ENCODE peak calls at places on chromosomes 1 and 21, in five cellular contexts. F, R, K, Q and C are unnamed samples.

GRCh38 chr1:59880735-59881134 is 45.8 kb downstream of the CYP2J2 start:
- DNase-seq in F (no peak), R (no peak), K (no peak), Q (no peak), C (no peak)

GRCh38 chr1:225926551-225927113 is 2.6 kb upstream of the PYCR2 start:
- DNase-seq in F (no peak), R (peak), K (no peak), Q (no peak), C (no peak)

GRCh38 chr1:33267468-33268205 is 11.3 kb downstream of the ZNF362 start:
- DNase-seq in F (no peak), R (no peak), K (no peak), Q (no peak), C (no peak)

GRCh38 chr21:15190412-15190811 is 125.6 kb upstream of the NRIP1 start:
- DNase-seq in F (no peak), R (no peak), K (no peak), Q (no peak), C (no peak)

GRCh38 chr1:231663211-231663792 is 36.7 kb downstream of the DISC1 start:
- DNase-seq in F (no peak), R (peak), K (no peak), Q (no peak), C (no peak)

GRCh38 chr1:29245876-29246275 is 9.6 kb downstream of the PTPRU start:
- DNase-seq in F (no peak), R (peak), K (no peak), Q (peak), C (no peak)

GRCh38 chr1:94063379-94063778 is 57.6 kb downstream of the ABCA4 start:
- DNase-seq in F (no peak), R (peak), K (no peak), Q (no peak), C (peak)

GRCh38 chr21:42583992-42584641 is 69.3 kb upstream of the PDE9A start:
- DNase-seq in F (no peak), R (no peak), K (no peak), Q (peak), C (no peak)

GRCh38 chr1:2778220-2778592 is 23.3 kb downstream of the TTC34 start:
- DNase-seq in F (no peak), R (no peak), K (no peak), Q (no peak), C (no peak)

GRCh38 chr1:109402025-109402424 is 4.3 kb upstream of the SORT1 start:
- DNase-seq in F (no peak), R (no peak), K (no peak), Q (no peak), C (no peak)

GRCh38 chr21:26804895-26805609 is 40.2 kb downstream of the ADAMTS1 start:
- DNase-seq in F (no peak), R (peak), K (no peak), Q (no peak), C (no peak)

GRCh38 chr1:235473808-235474207 is 30.4 kb downstream of the B3GALNT2 start:
- DNase-seq in F (no peak), R (no peak), K (no peak), Q (no peak), C (no peak)

GRCh38 chr1:19658186-19658585 is 6.5 kb upstream of the HTR6 start:
- DNase-seq in F (no peak), R (no peak), K (no peak), Q (no peak), C (no peak)

GRCh38 chr1:171814692-171815091 is 26.6 kb upstream of the DNM3 start:
- DNase-seq in F (no peak), R (no peak), K (no peak), Q (no peak), C (no peak)

GRCh38 chr1:40665335-40666171 is at the start of gene RIMS3:
- DNase-seq in F (peak), R (peak), K (peak), Q (peak), C (peak)

GRCh38 chr21:35963920-35964451 is 96.3 kb downstream of the SETD4 start:
- DNase-seq in F (no peak), R (peak), K (no peak), Q (no peak), C (no peak)

GRCh38 chr1:246483204-246483933 is 23.7 kb downstream of the SMYD3 start:
- DNase-seq in F (no peak), R (peak), K (no peak), Q (no peak), C (no peak)

GRCh38 chr1:207004931-207005830 is 27.4 kb downstream of the C1orf116 start:
- DNase-seq in F (peak), R (peak), K (peak), Q (no peak), C (no peak)

GRCh38 chr1:42312576-42313212 is 22.3 kb downstream of the FOXJ3 start:
- DNase-seq in F (no peak), R (no peak), K (no peak), Q (no peak), C (no peak)

GRCh38 chr1:24074817-24075725 is 36.9 kb downstream of the MYOM3 start:
- DNase-seq in F (no peak), R (no peak), K (no peak), Q (no peak), C (no peak)

GRCh38 chr21:34054259-34054658 is 19.1 kb upstream of the MRPS6 start:
- DNase-seq in F (no peak), R (no peak), K (peak), Q (no peak), C (no peak)

GRCh38 chr1:246703581-246703980 is 20.6 kb upstream of the SCCPDH start:
- DNase-seq in F (no peak), R (no peak), K (no peak), Q (no peak), C (no peak)

GRCh38 chr1:81547261-81547911 is 253.3 kb upstream of the ADGRL2 start:
- DNase-seq in F (no peak), R (no peak), K (no peak), Q (no peak), C (no peak)

GRCh38 chr1:203628997-203629508 is 2.4 kb downstream of the ATP2B4 start:
- DNase-seq in F (no peak), R (no peak), K (no peak), Q (no peak), C (no peak)

GRCh38 chr1:32861904-32862698 is 8.6 kb downstream of the FNDC5 start:
- DNase-seq in F (no peak), R (peak), K (no peak), Q (no peak), C (no peak)

GRCh38 chr21:33069994-33070811 is at the start of gene OLIG1:
- DNase-seq in F (peak), R (peak), K (peak), Q (no peak), C (no peak)

GRCh38 chr1:34409689-34410229 is 233.1 kb downstream of the C1orf94 start:
- DNase-seq in F (no peak), R (no peak), K (no peak), Q (no peak), C (no peak)

GRCh38 chr1:30372792-30373433 is 350.5 kb downstream of the MATN1 start:
- DNase-seq in F (no peak), R (no peak), K (no peak), Q (no peak), C (no peak)

GRCh38 chr1:153678519-153679336 is at the start of gene NPR1:
- DNase-seq in F (peak), R (peak), K (no peak), Q (peak), C (peak)

GRCh38 chr1:17890815-17891191 is 135.7 kb downstream of the ACTL8 start:
- DNase-seq in F (no peak), R (no peak), K (no peak), Q (peak), C (no peak)

GRCh38 chr1:21068937-21069336 is 107.8 kb downstream of the EIF4G3 start:
- DNase-seq in F (no peak), R (no peak), K (no peak), Q (no peak), C (no peak)

GRCh38 chr1:93635614-93636543 is 45.8 kb downstream of the BCAR3 start:
- DNase-seq in F (no peak), R (no peak), K (no peak), Q (no peak), C (no peak)

GRCh38 chr1:63010898-63011660 is 227.1 kb downstream of the ATG4C start:
- DNase-seq in F (no peak), R (no peak), K (no peak), Q (no peak), C (no peak)

GRCh38 chr21:42937960-42938580 is 12.6 kb upstream of the ERVH48-1 start:
- DNase-seq in F (no peak), R (no peak), K (no peak), Q (peak), C (no peak)

GRCh38 chr1:174217787-174218574 is 58.7 kb downstream of the RABGAP1L start:
- DNase-seq in F (peak), R (peak), K (peak), Q (no peak), C (no peak)

GRCh38 chr1:53629101-53629691 is 109.8 kb downstream of the GLIS1 start:
- DNase-seq in F (no peak), R (no peak), K (no peak), Q (peak), C (no peak)